ENCODE peak calls at places on chromosomes 3 and 15, in seven cellular contexts. One of them, this sample, is unnamed.

GRCh38 chr3:14657579-14657978 is 6.0 kb downstream of the CCDC174 start:
- DNase-seq in endodermal cell: no peak
- DNase-seq in heart right ventricle: no peak
- DNase-seq in left ventricle myocardium inferior: no peak
- DNase-seq in IMR-90: no peak
- DNase-seq in PC-3: no peak
- DNase-seq in uterus: no peak
- DNase-seq in this sample: no peak

GRCh38 chr15:22262613-22263020 is 182.3 kb downstream of the OR4M2 start:
- DNase-seq in heart right ventricle: no peak
- DNase-seq in uterus: no peak
- DNase-seq in PC-3: no peak
- DNase-seq in left ventricle myocardium inferior: no peak
- DNase-seq in endodermal cell: no peak
- DNase-seq in IMR-90: no peak
- DNase-seq in this sample: no peak

GRCh38 chr3:69671082-69671952 is 67.9 kb upstream of the MITF start:
- DNase-seq in left ventricle myocardium inferior: peak; percentile 24
- DNase-seq in PC-3: peak; percentile 64
- DNase-seq in heart right ventricle: peak; percentile 51
- DNase-seq in uterus: peak; percentile 61
- DNase-seq in IMR-90: peak; percentile 42
- DNase-seq in endodermal cell: no peak
- DNase-seq in this sample: no peak

GRCh38 chr3:63228677-63229076 is 49.4 kb upstream of the SYNPR start:
- DNase-seq in PC-3: peak; percentile 46
- DNase-seq in uterus: no peak
- DNase-seq in endodermal cell: peak; percentile 73
- DNase-seq in IMR-90: peak; percentile 12
- DNase-seq in left ventricle myocardium inferior: no peak
- DNase-seq in heart right ventricle: peak; percentile 5
- DNase-seq in this sample: no peak

GRCh38 chr3:50203113-50203852 is 1.8 kb upstream of the SLC38A3 start:
- DNase-seq in heart right ventricle: no peak
- DNase-seq in PC-3: no peak
- DNase-seq in left ventricle myocardium inferior: no peak
- DNase-seq in IMR-90: no peak
- DNase-seq in endodermal cell: no peak
- DNase-seq in uterus: no peak
- DNase-seq in this sample: no peak

GRCh38 chr15:76197703-76198455 is 113.4 kb downstream of the ETFA start:
- DNase-seq in PC-3: peak; percentile 66
- DNase-seq in left ventricle myocardium inferior: no peak
- DNase-seq in uterus: no peak
- DNase-seq in heart right ventricle: no peak
- DNase-seq in IMR-90: no peak
- DNase-seq in endodermal cell: peak; percentile 43
- DNase-seq in this sample: no peak

GRCh38 chr3:48681974-48682610 is 3.6 kb downstream of the NCKIPSD start:
- DNase-seq in PC-3: no peak
- DNase-seq in IMR-90: no peak
- DNase-seq in uterus: no peak
- DNase-seq in endodermal cell: no peak
- DNase-seq in heart right ventricle: no peak
- DNase-seq in left ventricle myocardium inferior: no peak
- DNase-seq in this sample: no peak

GRCh38 chr3:171328419-171329082 is 131.7 kb downstream of the TNIK start:
- DNase-seq in left ventricle myocardium inferior: no peak
- DNase-seq in endodermal cell: peak; percentile 69
- DNase-seq in PC-3: peak; percentile 48
- DNase-seq in IMR-90: no peak
- DNase-seq in uterus: no peak
- DNase-seq in heart right ventricle: no peak
- DNase-seq in this sample: no peak

GRCh38 chr3:184643442-184643841 is 68.4 kb downstream of the MAGEF1 start:
- DNase-seq in left ventricle myocardium inferior: no peak
- DNase-seq in uterus: no peak
- DNase-seq in IMR-90: no peak
- DNase-seq in heart right ventricle: no peak
- DNase-seq in PC-3: no peak
- DNase-seq in endodermal cell: peak; percentile 76
- DNase-seq in this sample: no peak

GRCh38 chr3:66413151-66413751 is 87.6 kb downstream of the LRIG1 start:
- DNase-seq in IMR-90: peak; percentile 100
- DNase-seq in uterus: peak; percentile 6
- DNase-seq in left ventricle myocardium inferior: no peak
- DNase-seq in heart right ventricle: no peak
- DNase-seq in PC-3: peak; percentile 4
- DNase-seq in endodermal cell: peak; percentile 20
- DNase-seq in this sample: no peak

GRCh38 chr15:72318408-72318942 is 1.5 kb downstream of the CELF6 start:
- DNase-seq in IMR-90: no peak
- DNase-seq in endodermal cell: no peak
- DNase-seq in left ventricle myocardium inferior: no peak
- DNase-seq in uterus: no peak
- DNase-seq in heart right ventricle: no peak
- DNase-seq in PC-3: no peak
- DNase-seq in this sample: no peak

GRCh38 chr3:178482981-178483380 is 53.3 kb upstream of the KCNMB2 start:
- DNase-seq in PC-3: no peak
- DNase-seq in heart right ventricle: no peak
- DNase-seq in endodermal cell: no peak
- DNase-seq in uterus: no peak
- DNase-seq in IMR-90: no peak
- DNase-seq in left ventricle myocardium inferior: no peak
- DNase-seq in this sample: no peak

GRCh38 chr3:96201463-96201862 is 612.9 kb upstream of the EPHA6 start:
- DNase-seq in IMR-90: no peak
- DNase-seq in endodermal cell: no peak
- DNase-seq in left ventricle myocardium inferior: no peak
- DNase-seq in uterus: no peak
- DNase-seq in PC-3: no peak
- DNase-seq in heart right ventricle: no peak
- DNase-seq in this sample: no peak

GRCh38 chr3:39752751-39753150 is 56.7 kb upstream of the MYRIP start:
- DNase-seq in IMR-90: no peak
- DNase-seq in endodermal cell: no peak
- DNase-seq in uterus: no peak
- DNase-seq in heart right ventricle: no peak
- DNase-seq in PC-3: no peak
- DNase-seq in left ventricle myocardium inferior: no peak
- DNase-seq in this sample: no peak

GRCh38 chr15:84151205-84151931 is 84.2 kb upstream of the GOLGA6L4 start:
- DNase-seq in IMR-90: no peak
- DNase-seq in PC-3: no peak
- DNase-seq in uterus: peak; percentile 32
- DNase-seq in left ventricle myocardium inferior: no peak
- DNase-seq in endodermal cell: peak; percentile 44
- DNase-seq in heart right ventricle: no peak
- DNase-seq in this sample: no peak

GRCh38 chr3:185059766-185060165 is 93.1 kb downstream of the C3orf70 start:
- DNase-seq in left ventricle myocardium inferior: no peak
- DNase-seq in uterus: no peak
- DNase-seq in IMR-90: no peak
- DNase-seq in endodermal cell: no peak
- DNase-seq in PC-3: no peak
- DNase-seq in heart right ventricle: no peak
- DNase-seq in this sample: no peak

GRCh38 chr3:100865442-100865841 is 127.8 kb downstream of the ABI3BP start:
- DNase-seq in uterus: no peak
- DNase-seq in IMR-90: peak; percentile 10
- DNase-seq in heart right ventricle: no peak
- DNase-seq in endodermal cell: no peak
- DNase-seq in PC-3: peak; percentile 67
- DNase-seq in left ventricle myocardium inferior: no peak
- DNase-seq in this sample: no peak

GRCh38 chr15:72340366-72340765 is 20.4 kb upstream of the CELF6 start:
- DNase-seq in PC-3: no peak
- DNase-seq in IMR-90: peak; percentile 12
- DNase-seq in uterus: no peak
- DNase-seq in endodermal cell: no peak
- DNase-seq in left ventricle myocardium inferior: no peak
- DNase-seq in heart right ventricle: no peak
- DNase-seq in this sample: no peak

GRCh38 chr3:139434764-139435291 is 41.5 kb downstream of the RBP2 start:
- DNase-seq in PC-3: peak; percentile 10
- DNase-seq in heart right ventricle: no peak
- DNase-seq in uterus: no peak
- DNase-seq in endodermal cell: peak; percentile 70
- DNase-seq in IMR-90: peak; percentile 28
- DNase-seq in left ventricle myocardium inferior: no peak
- DNase-seq in this sample: no peak

DNA sequence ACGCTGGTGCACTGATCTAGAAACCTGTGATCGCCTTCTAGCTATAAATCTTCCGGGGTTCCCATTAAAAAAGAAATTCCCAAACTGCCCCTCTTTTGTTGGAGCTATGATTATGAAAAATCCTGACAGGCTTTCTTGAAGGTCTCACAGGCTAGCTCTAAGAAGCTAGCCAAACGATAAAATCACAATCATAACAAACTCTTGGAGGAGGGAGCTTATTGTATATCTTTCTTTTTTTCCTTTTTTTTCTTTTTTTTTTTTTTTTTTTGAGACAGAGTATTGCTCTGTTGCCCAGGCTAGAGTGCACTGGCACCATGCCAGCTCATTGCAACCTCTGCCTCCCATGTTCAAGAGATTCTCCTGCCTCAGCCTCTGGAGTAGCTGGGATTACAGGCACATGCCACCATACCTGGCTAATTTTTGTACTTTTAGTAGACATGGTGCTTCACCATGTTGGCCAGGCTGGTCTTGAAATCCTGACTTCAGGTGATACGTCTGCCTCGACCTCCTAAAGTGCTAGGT is 72.0 kb downstream of the MYO1E start:
- DNase-seq in uterus: peak; percentile 36
- DNase-seq in heart right ventricle: no peak
- DNase-seq in left ventricle myocardium inferior: no peak
- DNase-seq in PC-3: no peak
- DNase-seq in endodermal cell: peak; percentile 29
- DNase-seq in IMR-90: no peak
- DNase-seq in this sample: no peak
- H3K4me3 ChIP-seq in uterus: no peak overlapping the region
- H3K4me3 ChIP-seq in heart right ventricle: peak overlapping the region; percentile 17
- H3K4me3 ChIP-seq in left ventricle myocardium inferior: peak overlapping the region; percentile 9
- H3K4me3 ChIP-seq in PC-3: peak overlapping the region; percentile 41
- H3K4me3 ChIP-seq in endodermal cell: no peak overlapping the region
- H3K4me3 ChIP-seq in IMR-90: no peak overlapping the region
- H3K4me3 ChIP-seq in this sample: no peak overlapping the region

GRCh38 chr3:45098315-45098714 is 47.9 kb downstream of the CDCP1 start:
- DNase-seq in left ventricle myocardium inferior: no peak
- DNase-seq in IMR-90: no peak
- DNase-seq in heart right ventricle: no peak
- DNase-seq in uterus: no peak
- DNase-seq in endodermal cell: no peak
- DNase-seq in PC-3: no peak
- DNase-seq in this sample: no peak
- H3K27ac ChIP-seq in left ventricle myocardium inferior: no peak overlapping the region
- H3K27ac ChIP-seq in IMR-90: no peak overlapping the region
- H3K27ac ChIP-seq in heart right ventricle: no peak overlapping the region
- H3K27ac ChIP-seq in uterus: no peak overlapping the region
- H3K27ac ChIP-seq in endodermal cell: no peak overlapping the region
- H3K27ac ChIP-seq in PC-3: no peak overlapping the region
- H3K27ac ChIP-seq in this sample: no peak overlapping the region

DNA sequence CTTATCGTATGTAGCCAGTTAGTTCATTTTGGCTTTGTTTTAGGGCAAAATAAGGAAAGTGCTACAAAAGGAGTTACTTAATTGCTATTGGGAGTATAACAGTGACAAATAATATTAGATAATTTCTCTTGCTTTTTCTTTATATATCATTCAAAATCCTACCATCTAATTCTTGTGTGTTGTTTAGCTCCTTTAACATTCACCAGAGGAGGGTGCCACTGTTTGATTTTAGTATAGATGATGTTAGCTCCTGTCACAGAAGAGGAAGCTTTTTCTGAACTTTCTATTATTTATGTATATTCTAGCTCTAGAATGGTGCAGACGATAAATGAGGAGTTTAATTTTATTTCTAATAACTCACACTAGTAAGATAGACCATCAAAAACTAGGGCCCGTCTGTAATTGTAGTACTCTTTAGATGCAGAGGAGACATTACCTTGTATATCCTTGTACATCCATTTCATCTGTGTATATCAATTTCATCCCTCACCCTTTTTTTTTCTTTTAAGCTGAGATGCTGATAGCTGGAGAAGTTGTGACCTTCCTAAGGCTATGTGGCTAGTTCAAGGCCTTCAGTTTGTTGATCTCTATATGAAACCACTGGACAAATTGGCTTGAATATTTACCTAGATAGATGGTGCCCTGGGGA is 3.0 kb downstream of the PPM1L start:
- DNase-seq in uterus: no peak
- DNase-seq in endodermal cell: no peak
- DNase-seq in IMR-90: no peak
- DNase-seq in PC-3: no peak
- DNase-seq in left ventricle myocardium inferior: no peak
- DNase-seq in heart right ventricle: no peak
- DNase-seq in this sample: no peak
- H3K4me3 ChIP-seq in uterus: no peak overlapping the region
- H3K4me3 ChIP-seq in endodermal cell: no peak overlapping the region
- H3K4me3 ChIP-seq in IMR-90: no peak overlapping the region
- H3K4me3 ChIP-seq in PC-3: no peak overlapping the region
- H3K4me3 ChIP-seq in left ventricle myocardium inferior: peak overlapping the region; percentile 94
- H3K4me3 ChIP-seq in heart right ventricle: peak overlapping the region; percentile 97
- H3K4me3 ChIP-seq in this sample: no peak overlapping the region

DNA sequence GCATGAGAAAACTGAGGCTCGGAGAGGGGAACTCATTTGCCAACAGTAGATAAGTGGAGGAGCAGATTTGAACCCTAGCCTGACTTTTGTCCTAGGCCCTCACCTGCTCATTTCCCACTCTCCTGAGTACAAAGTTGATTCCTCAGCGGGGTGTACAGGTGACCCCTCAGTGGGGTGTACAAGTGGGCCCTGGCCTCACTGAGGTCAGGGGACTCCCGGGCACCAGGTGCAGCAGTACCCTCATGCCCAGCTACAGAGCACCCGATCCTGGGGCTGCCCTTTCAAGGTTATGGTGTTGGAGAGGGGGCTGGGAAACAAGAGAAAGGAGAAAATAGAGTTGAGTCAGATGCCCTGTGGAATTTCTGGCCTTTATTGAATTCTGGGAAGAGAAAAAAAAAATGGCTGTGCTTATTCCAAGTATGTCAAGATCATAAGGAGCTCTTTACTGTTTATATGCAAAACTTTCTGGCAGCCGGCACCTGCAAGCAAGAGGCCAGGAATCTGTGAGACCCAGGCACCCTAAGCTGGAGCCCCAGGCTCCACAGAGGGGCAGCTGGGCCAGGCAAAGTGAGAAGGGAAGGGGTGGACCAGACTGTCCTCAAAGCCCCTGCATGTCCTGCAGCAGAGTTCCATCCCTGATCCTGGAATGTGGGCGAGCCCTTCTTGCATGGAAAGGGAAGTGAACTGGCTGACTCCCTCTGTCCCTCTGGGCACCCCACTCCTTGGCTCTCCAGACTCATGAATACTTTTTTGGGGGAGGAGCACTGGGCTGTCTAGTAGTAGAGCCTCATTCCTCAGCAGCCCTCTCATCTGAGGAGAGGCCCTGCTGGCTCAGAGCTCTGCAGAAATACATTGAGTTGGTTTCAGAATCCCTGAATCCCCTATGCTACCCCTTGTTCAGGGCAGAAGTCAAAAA is 43.1 kb downstream of the AMOTL2 start:
- DNase-seq in endodermal cell: peak; percentile 77
- DNase-seq in uterus: no peak
- DNase-seq in left ventricle myocardium inferior: no peak
- DNase-seq in PC-3: peak; percentile 43
- DNase-seq in heart right ventricle: no peak
- DNase-seq in IMR-90: peak; percentile 71
- DNase-seq in this sample: no peak
- H3K27ac ChIP-seq in endodermal cell: peak overlapping the region; percentile 13
- H3K27ac ChIP-seq in uterus: peak overlapping the region; percentile 51
- H3K27ac ChIP-seq in left ventricle myocardium inferior: peak overlapping the region; percentile 55
- H3K27ac ChIP-seq in PC-3: no peak overlapping the region
- H3K27ac ChIP-seq in heart right ventricle: no peak overlapping the region
- H3K27ac ChIP-seq in IMR-90: peak overlapping the region; percentile 92
- H3K27ac ChIP-seq in this sample: no peak overlapping the region

This sample was measured in ovary.